ENCODE peak calls at places on chromosomes 7 and 10, in eight cellular contexts. A is GM12878; Q is IMR-90; Z is CD8-positive, alpha-beta T cell; L is pancreas; P is hepatocyte; I is BE2C; F is astrocyte. E is an unnamed sample.

GRCh38 chr10:24957624-24958435 is 5.4 kb upstream of the PRTFDC1 start:
- DNase-seq in I (no peak), Q (peak; percentile 95), A (no peak), P (no peak), F (peak; percentile 92), Z (no peak), L (no peak), E (no peak)

GRCh38 chr7:116334555-116334954 is 124.2 kb downstream of the TES start:
- DNase-seq in P (no peak), I (no peak), Z (no peak), L (no peak), A (no peak), Q (peak; percentile 71), F (no peak), E (no peak)

GRCh38 chr10:4758256-4758655 is 67.8 kb upstream of the AKR1E2 start:
- DNase-seq in A (no peak), Z (no peak), F (no peak), P (no peak), I (no peak), Q (peak; percentile 33), L (no peak), E (no peak)

GRCh38 chr7:137475966-137476365 is 132.4 kb upstream of the PTN start:
- DNase-seq in Z (no peak), Q (no peak), P (no peak), L (no peak), A (no peak), F (peak; percentile 69), I (no peak), E (no peak)

GRCh38 chr7:113659419-113659818 is 259.4 kb downstream of the PPP1R3A start:
- DNase-seq in F (no peak), A (no peak), L (no peak), P (no peak), Z (no peak), Q (no peak), I (no peak), E (no peak)

GRCh38 chr10:4069491-4069890 is 284.5 kb upstream of the KLF6 start:
- DNase-seq in P (no peak), F (peak; percentile 77), I (no peak), A (no peak), L (no peak), Z (no peak), Q (peak; percentile 66), E (no peak)

GRCh38 chr7:5557920-5558401 is 134.3 kb upstream of the TNRC18 start:
- DNase-seq in L (peak; percentile 49), Q (peak; percentile 11), A (peak; percentile 67), P (peak; percentile 44), Z (no peak), F (no peak), I (no peak), E (no peak)

GRCh38 chr7:17301491-17302101 is 3.1 kb downstream of the AHR start:
- DNase-seq in L (peak; percentile 39), Z (peak; percentile 54), A (no peak), P (peak; percentile 69), F (no peak), I (peak; percentile 39), Q (peak; percentile 43), E (no peak)

GRCh38 chr10:132611026-132611910 is 73.7 kb downstream of the INPP5A start:
- DNase-seq in Q (no peak), P (no peak), L (no peak), A (no peak), I (no peak), Z (no peak), F (no peak), E (no peak)

GRCh38 chr10:124685251-124685650 is 58.9 kb downstream of the FAM53B start:
- DNase-seq in Q (no peak), I (no peak), L (peak; percentile 45), Z (no peak), A (no peak), F (no peak), P (no peak), E (no peak)

GRCh38 chr10:6678211-6678803 is 98.2 kb upstream of the PRKCQ start:
- DNase-seq in Q (peak; percentile 29), A (no peak), I (peak; percentile 43), L (peak; percentile 22), Z (peak; percentile 75), P (peak; percentile 58), F (peak; percentile 12), E (no peak)

GRCh38 chr10:78552261-78552811 is 516.4 kb upstream of the ZMIZ1 start:
- DNase-seq in F (peak; percentile 85), Z (no peak), I (no peak), P (peak; percentile 37), A (no peak), Q (peak; percentile 60), L (no peak), E (no peak)

GRCh38 chr7:50534690-50535290 is 30.4 kb downstream of the DDC start:
- DNase-seq in L (no peak), Q (peak; percentile 100), Z (no peak), F (peak; percentile 99), I (peak; percentile 88), P (peak; percentile 76), A (no peak), E (peak; percentile 99)

GRCh38 chr10:111835562-111835961 is 348.0 kb downstream of the GPAM start:
- DNase-seq in Z (no peak), F (peak; percentile 73), P (no peak), A (no peak), L (no peak), I (no peak), Q (no peak), E (peak; percentile 61)

GRCh38 chr7:148772297-148773089 is 73.8 kb downstream of the CUL1 start:
- DNase-seq in Z (no peak), Q (peak; percentile 98), L (no peak), F (peak; percentile 91), I (peak; percentile 39), P (peak; percentile 22), A (no peak), E (peak; percentile 90)

GRCh38 chr7:35723011-35723410 is 28.1 kb upstream of the HERPUD2 start:
- DNase-seq in F (no peak), P (no peak), I (no peak), Q (peak; percentile 54), Z (no peak), A (no peak), L (no peak), E (no peak)

GRCh38 chr7:759569-759968 is 32.5 kb upstream of the PRKAR1B start:
- DNase-seq in I (no peak), P (no peak), A (no peak), L (no peak), Z (no peak), F (no peak), Q (no peak), E (no peak)

GRCh38 chr10:42551582-42552187 is 86.7 kb downstream of the ZNF33B start:
- DNase-seq in I (no peak), L (no peak), Q (no peak), F (no peak), A (no peak), Z (no peak), P (no peak), E (no peak)

DNA sequence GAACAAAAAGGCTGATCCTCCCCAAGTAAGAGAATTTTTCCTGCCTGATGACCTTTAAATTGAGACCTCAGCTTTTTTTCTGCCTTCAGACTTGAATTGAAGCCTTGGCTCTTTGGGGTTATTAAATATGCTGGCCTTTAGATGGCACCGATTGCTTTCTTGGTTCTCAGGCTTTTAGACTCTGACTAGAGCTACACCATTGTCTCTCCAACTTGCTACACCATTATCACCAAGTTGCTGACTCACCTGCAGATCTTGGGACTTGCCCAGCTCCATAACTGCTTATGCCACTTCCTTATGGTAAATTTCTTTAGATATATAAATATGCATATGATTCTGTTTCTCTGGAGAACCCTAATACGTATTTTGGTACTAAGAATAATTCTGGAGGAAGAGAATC is 3.1 kb upstream of the ABCA13 start:
- DNase-seq in I (no peak), F (peak; percentile 44), P (no peak), Q (peak; percentile 55), L (no peak), Z (no peak), A (no peak), E (no peak)
- TF ChIP-seq CTCF in I (no peak), F (no peak), P (no peak), Q (peak; percentile 30), L (no peak), Z (no peak), A (no peak), E (no peak)

GRCh38 chr7:74187915-74188675 is 13.9 kb downstream of the EIF4H start:
- DNase-seq in Z (no peak), F (no peak), P (no peak), A (no peak), Q (peak; percentile 69), I (no peak), L (no peak), E (no peak)
- H3K36me3 ChIP-seq in Z (peaks cover 48% of the 10 kb centered on the region), F (peaks cover 40% of the 10 kb centered on the region), P (peaks cover 6% of the 10 kb centered on the region), A (peaks cover 29% of the 10 kb centered on the region), Q (peaks cover 41% of the 10 kb centered on the region), I (peaks cover 72% of the 10 kb centered on the region), L (peaks cover 32% of the 10 kb centered on the region), E (peaks cover 2% of the 10 kb centered on the region)

DNA sequence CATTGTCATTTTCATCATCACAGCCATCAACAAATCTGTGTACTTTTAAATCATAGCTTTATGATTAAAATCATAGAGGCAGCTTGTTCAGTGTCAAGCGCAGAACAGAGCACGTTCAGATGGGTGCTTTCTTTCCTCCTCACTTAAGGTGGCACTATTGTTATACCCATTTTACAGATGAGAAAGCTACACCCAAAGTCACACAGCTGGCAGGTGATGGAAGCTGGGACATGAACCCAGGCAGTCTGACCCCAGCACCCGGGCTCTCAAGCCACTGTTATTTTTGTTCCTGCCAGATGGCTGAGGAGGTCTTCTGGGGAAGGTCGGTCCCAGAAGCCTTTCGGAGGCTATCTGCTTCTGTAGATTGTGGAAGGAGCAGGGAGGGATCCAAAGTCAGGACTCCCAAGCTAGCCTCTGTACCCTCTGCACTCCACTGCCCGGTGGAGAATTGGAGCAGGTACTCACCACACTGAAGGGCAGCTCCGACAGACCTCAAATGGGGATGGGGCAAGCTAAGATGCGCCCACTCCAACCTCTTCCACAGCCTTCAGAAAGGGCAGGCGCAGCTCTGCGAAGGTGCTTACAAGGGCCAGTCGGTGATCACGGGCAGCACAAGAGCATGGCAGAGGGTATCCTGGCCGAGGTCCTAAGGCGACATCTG is 610 bp downstream of the AVPI1 start:
- DNase-seq in L (no peak), I (no peak), F (no peak), Q (no peak), A (no peak), P (no peak), Z (no peak), E (no peak)
- TF ChIP-seq CTCF in L (no peak), I (no peak), F (no peak), Q (no peak), A (no peak), P (no peak), Z (no peak), E (no peak)

DNA sequence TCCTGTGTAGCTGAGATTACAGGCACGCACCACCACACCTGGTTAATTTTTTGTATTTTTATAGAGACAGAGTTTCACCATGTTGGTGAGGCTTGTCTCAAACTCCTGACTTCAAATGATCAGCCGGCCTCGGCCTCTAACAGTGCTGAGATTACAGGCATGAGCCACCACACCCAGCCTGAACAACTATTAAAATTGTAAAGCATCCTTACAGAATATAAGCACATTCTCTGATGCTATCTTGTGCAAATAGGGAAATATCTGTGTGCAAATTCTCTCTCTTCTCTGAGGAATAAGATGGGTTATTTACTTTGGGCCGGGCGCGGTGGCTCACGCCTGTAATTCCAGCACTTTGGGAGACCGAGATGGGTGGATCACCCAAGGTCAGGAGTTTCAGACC is 12.5 kb downstream of the NUDCD3 start:
- DNase-seq in I (no peak), A (no peak), F (no peak), Q (no peak), P (no peak), Z (no peak), L (no peak), E (no peak)
- H3K36me3 ChIP-seq in I (peaks cover 56% of the 10 kb centered on the region), A (peaks cover 6% of the 10 kb centered on the region), F (peaks cover 22% of the 10 kb centered on the region), Q (peaks cover 26% of the 10 kb centered on the region), P (peaks cover 2% of the 10 kb centered on the region), Z (peaks cover 35% of the 10 kb centered on the region), L (peaks cover 6% of the 10 kb centered on the region), E (no peaks in the 10 kb centered on the region)

GRCh38 chr7:10325395-10325794 is 648.3 kb upstream of the PHF14 start:
- DNase-seq in L (no peak), Z (no peak), A (no peak), P (no peak), I (no peak), F (no peak), Q (no peak), E (no peak)
- TF ChIP-seq CTCF in L (no peak), Z (no peak), A (no peak), P (no peak), I (no peak), F (no peak), Q (no peak), E (no peak)

E was measured in kidney epithelial cell.